ENCODE peak calls at places on chromosomes 3 and 15, in seven cellular contexts. I, R, D, O, U, Q and T are unnamed samples.

GRCh38 chr15:68235022-68235421 is 5.5 kb upstream of the CLN6 start:
- DNase-seq in D (no peak), Q (no peak), I (peak), R (no peak), O (no peak), U (no peak), T (no peak)

GRCh38 chr3:171980578-171981270 is 58.7 kb upstream of the FNDC3B start:
- DNase-seq in O (no peak), R (no peak), D (no peak), I (no peak), Q (no peak), U (no peak), T (no peak)

GRCh38 chr15:80669599-80670273 is 25.4 kb upstream of the ABHD17C start:
- DNase-seq in D (no peak), I (no peak), R (no peak), O (no peak), Q (no peak), U (no peak), T (no peak)

GRCh38 chr3:79872483-79872882 is 104.7 kb upstream of the ROBO1 start:
- DNase-seq in I (no peak), U (no peak), R (no peak), Q (no peak), D (no peak), O (no peak), T (no peak)

GRCh38 chr15:51796777-51797474 is 32.5 kb upstream of the TMOD3 start:
- DNase-seq in Q (no peak), I (no peak), U (no peak), D (no peak), R (no peak), O (peak), T (no peak)

GRCh38 chr3:37526511-37526910 is 335.2 kb upstream of the CTDSPL start:
- DNase-seq in Q (no peak), I (no peak), R (no peak), O (no peak), D (no peak), U (no peak), T (no peak)

GRCh38 chr3:11713171-11713570 is 69.5 kb upstream of the VGLL4 start:
- DNase-seq in Q (no peak), O (no peak), R (no peak), U (no peak), I (no peak), D (no peak), T (no peak)

GRCh38 chr15:77915261-77915960 is 162.1 kb downstream of the TBC1D2B start:
- DNase-seq in Q (no peak), I (no peak), U (no peak), O (no peak), D (no peak), R (no peak), T (no peak)

GRCh38 chr3:126678691-126679317 is 23.9 kb upstream of the TXNRD3 start:
- DNase-seq in O (no peak), D (no peak), U (peak), I (no peak), Q (no peak), R (no peak), T (peak)

GRCh38 chr3:180184806-180185205 is 148.1 kb upstream of the PEX5L start:
- DNase-seq in I (no peak), R (no peak), U (no peak), Q (no peak), D (no peak), O (no peak), T (no peak)

GRCh38 chr3:130081371-130081881 is at the start of gene ALG1L2:
- DNase-seq in R (no peak), O (no peak), U (no peak), D (no peak), I (no peak), Q (no peak), T (no peak)

GRCh38 chr3:134372405-134373277 is 1.6 kb downstream of the AMOTL2 start:
- DNase-seq in U (no peak), O (no peak), D (no peak), Q (no peak), R (no peak), I (no peak), T (no peak)

GRCh38 chr3:59257506-59257905 is 207.7 kb upstream of the CFAP20DC start:
- DNase-seq in U (no peak), R (no peak), D (no peak), O (no peak), I (no peak), Q (no peak), T (no peak)

GRCh38 chr3:63576826-63577225 is 75.6 kb upstream of the SNTN start:
- DNase-seq in Q (no peak), D (no peak), O (no peak), R (no peak), U (no peak), I (no peak), T (no peak)

GRCh38 chr3:78256123-78256522 is 1216.2 kb downstream of the ROBO2 start:
- DNase-seq in O (no peak), R (no peak), I (no peak), U (no peak), Q (no peak), D (no peak), T (no peak)

GRCh38 chr3:141795311-141795710 is 32.1 kb downstream of the GRK7 start:
- DNase-seq in R (no peak), Q (no peak), U (no peak), O (no peak), D (no peak), I (no peak), T (no peak)

GRCh38 chr3:27596334-27596841 is 112.2 kb upstream of the SLC4A7 start:
- DNase-seq in D (no peak), R (peak), I (no peak), Q (no peak), U (no peak), O (no peak), T (no peak)

GRCh38 chr15:100867476-100867875 is 12.2 kb upstream of the ALDH1A3 start:
- DNase-seq in R (no peak), D (no peak), U (no peak), Q (no peak), I (no peak), O (no peak), T (no peak)

GRCh38 chr15:78075490-78076230 is 1.9 kb downstream of the TBC1D2B start:
- DNase-seq in D (no peak), I (no peak), R (no peak), O (peak), Q (no peak), U (no peak), T (no peak)

GRCh38 chr3:165830746-165831145 is 6.5 kb downstream of the BCHE start:
- DNase-seq in D (no peak), U (no peak), O (no peak), I (no peak), Q (no peak), R (no peak), T (no peak)

GRCh38 chr3:195221876-195222617 is 48.9 kb downstream of the XXYLT1 start:
- DNase-seq in R (no peak), O (no peak), I (peak), U (no peak), D (no peak), Q (no peak), T (no peak)

GRCh38 chr15:90177012-90177411 is 24.1 kb upstream of the SEMA4B start:
- DNase-seq in I (no peak), U (no peak), D (no peak), Q (no peak), R (no peak), O (no peak), T (no peak)

GRCh38 chr3:4495294-4496110 is 2.4 kb downstream of the ITPR1 start:
- DNase-seq in D (no peak), Q (no peak), O (no peak), R (no peak), U (no peak), I (no peak), T (no peak)

GRCh38 chr3:54633444-54634121 is 294.3 kb downstream of the LRTM1 start:
- DNase-seq in D (no peak), R (no peak), Q (no peak), U (no peak), I (no peak), O (no peak), T (no peak)

GRCh38 chr15:30992073-30992363 is 590 bp upstream of the MTMR10 start:
- DNase-seq in I (no peak), R (no peak), O (peak), U (no peak), Q (no peak), D (no peak), T (no peak)

GRCh38 chr3:184566441-184567414 is 5.1 kb downstream of the EPHB3 start:
- DNase-seq in R (no peak), D (no peak), I (no peak), U (no peak), Q (no peak), O (no peak), T (no peak)

GRCh38 chr15:101053261-101053660 is 134.1 kb downstream of the LRRK1 start:
- DNase-seq in D (no peak), R (no peak), O (no peak), I (peak), U (no peak), Q (peak), T (no peak)

GRCh38 chr3:100209948-100210776 is 50.6 kb upstream of the TBC1D23 start:
- DNase-seq in O (peak), D (no peak), R (peak), Q (no peak), I (no peak), U (peak), T (no peak)

GRCh38 chr15:73802336-73803105 is 49.4 kb upstream of the INSYN1 start:
- DNase-seq in R (no peak), D (no peak), Q (no peak), I (no peak), O (no peak), U (no peak), T (no peak)

GRCh38 chr3:98966862-98967554 is 65.5 kb upstream of the DCBLD2 start:
- DNase-seq in Q (no peak), O (no peak), R (no peak), U (no peak), D (no peak), I (no peak), T (no peak)

DNA sequence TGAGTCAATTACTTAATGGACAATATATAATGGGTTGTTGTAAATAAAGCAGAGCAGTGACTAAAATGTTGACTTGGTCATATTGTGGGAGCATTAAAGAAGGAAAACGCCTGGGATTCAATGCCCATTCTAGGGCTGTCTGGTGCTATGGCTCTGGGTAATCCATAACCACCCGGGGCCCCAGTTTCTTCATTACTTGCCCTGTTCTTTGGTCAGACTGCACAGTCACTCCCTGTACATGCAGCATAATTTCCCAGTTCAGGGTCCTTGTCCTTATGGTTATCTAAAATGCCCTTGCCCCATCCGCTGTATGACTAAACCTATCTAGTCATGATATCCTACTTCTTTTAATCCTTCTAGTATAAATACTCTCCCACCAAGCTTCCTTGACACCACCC is 27.5 kb upstream of the DENND4A start:
- DNase-seq in D (peak), O (peak), I (no peak), U (no peak), R (no peak), Q (no peak), T (no peak)
- TF ChIP-seq TAF1 in D (no peak), O (no peak), I (no peak), U (no peak), R (no peak), Q (no peak), T (no peak)

DNA sequence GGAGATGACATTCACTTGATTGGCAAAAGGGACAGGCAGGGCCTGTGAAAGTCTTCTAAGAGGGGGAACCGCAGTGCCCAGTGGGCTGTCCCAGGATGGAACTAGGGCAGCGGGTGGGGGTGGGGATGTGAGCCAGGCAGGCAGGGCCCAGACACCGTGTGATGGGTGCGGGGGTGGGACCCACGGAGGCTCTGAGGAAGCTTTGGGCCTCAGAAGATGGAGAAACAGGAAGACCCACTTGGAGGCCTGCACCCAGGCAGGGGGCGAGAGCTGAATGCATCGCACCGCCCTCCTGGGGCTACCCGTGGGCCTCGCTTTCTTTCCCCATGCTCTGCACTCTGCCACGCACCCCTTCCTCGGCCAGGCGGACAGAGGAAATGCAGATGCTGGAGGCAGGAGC is 32.9 kb upstream of the ACAD9 start:
- DNase-seq in R (no peak), D (no peak), I (no peak), U (no peak), Q (no peak), O (no peak), T (no peak)
- TF ChIP-seq POLR2AphosphoS5 in R (no peak), D (no peak), I (no peak), U (no peak), Q (no peak), O (no peak), T (no peak)

DNA sequence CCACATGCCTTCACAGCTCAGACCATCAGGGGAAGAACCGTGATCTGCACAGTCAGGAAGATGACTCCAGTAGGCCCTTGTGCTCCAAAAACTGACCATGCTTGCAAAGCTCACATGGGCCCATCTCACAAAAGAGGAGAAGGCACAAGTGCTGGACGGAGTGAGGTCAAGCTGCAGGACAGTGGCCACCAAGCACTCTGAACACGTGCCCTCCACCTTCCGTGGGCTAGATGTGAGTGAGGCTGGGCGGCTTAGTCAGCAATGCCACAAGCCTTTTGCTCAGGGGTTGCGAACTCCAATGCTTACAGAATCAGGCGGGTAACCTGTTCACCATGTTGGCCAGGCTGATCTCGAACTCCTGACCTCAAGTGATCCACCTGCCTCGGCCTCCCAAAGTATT is 70.9 kb downstream of the SCN5A start:
- DNase-seq in O (no peak), U (no peak), Q (no peak), D (no peak), R (no peak), I (peak), T (no peak)
- TF ChIP-seq TAF1 in O (no peak), U (no peak), Q (no peak), D (no peak), R (no peak), I (no peak), T (no peak)

GRCh38 chr3:64648927-64649906 is 38.6 kb downstream of the ADAMTS9 start:
- DNase-seq in U (no peak), R (no peak), D (no peak), O (no peak), Q (peak), I (no peak), T (no peak)
- TF ChIP-seq POLR2AphosphoS5 in U (no peak), R (no peak), D (no peak), O (no peak), Q (no peak), I (no peak), T (no peak)

DNA sequence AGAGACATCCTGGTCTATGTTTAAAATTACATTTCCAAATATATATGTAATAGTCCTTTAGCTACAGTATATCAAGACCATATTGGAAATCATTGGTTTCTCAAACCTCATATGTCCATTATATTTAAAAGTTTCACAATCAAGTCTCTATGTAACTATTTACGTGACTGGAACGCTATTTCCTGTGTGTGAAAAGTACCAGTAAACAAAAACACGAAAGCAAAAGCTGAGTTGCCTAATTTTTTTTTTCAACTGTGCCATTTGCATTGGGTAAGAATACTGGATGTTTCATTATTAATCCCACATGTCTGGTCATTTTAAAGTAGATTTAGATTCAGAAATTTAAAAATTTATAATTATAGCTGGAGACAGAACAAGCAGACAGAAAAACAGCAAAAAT is 381.4 kb downstream of the TBC1D5 start:
- DNase-seq in O (no peak), I (no peak), U (no peak), Q (no peak), D (no peak), R (no peak), T (no peak)
- TF ChIP-seq TAF1 in O (no peak), I (no peak), U (no peak), Q (no peak), D (no peak), R (no peak), T (no peak)

DNA sequence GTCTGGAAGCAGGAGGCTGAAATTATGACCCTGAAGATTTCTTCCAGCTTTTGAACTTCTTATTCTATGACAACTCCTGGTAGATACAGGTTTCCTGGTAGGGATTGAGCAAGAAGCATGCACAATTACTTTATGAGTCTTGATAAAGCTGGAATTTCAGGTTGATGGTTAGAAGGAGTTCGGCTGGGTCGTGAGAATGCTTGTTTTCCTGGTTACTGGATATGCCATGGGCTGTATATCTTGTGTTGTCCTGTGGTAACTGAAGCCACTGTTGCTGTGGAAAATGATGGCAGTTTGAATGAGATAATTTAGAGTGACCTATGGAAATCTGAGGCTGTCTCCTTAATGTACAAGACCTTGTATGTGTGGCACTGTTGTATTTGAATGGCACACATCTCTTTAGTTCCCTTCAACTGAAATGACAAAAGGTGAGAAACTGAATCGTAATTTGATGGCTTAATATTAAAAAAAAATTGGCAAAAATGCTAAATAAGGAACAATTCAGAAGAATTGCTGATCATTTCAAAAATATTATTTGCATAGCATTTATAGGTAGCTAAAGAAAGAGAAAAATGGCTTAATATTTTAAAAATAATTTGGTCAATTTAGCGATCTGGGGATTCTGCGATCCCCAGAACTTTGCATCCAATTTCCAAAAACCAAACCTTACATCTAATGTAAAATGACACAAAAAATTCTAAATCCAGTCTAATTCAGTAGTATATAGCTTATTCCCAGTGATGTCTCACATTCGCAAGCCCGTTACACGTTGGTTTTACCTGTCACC is 1.1 kb upstream of the UBE2E1 start:
- DNase-seq in D (no peak), Q (no peak), U (no peak), R (no peak), O (no peak), I (no peak), T (no peak)
- TF ChIP-seq POLR2AphosphoS5 in D (no peak), Q (no peak), U (no peak), R (no peak), O (no peak), I (no peak), T (no peak)

DNA sequence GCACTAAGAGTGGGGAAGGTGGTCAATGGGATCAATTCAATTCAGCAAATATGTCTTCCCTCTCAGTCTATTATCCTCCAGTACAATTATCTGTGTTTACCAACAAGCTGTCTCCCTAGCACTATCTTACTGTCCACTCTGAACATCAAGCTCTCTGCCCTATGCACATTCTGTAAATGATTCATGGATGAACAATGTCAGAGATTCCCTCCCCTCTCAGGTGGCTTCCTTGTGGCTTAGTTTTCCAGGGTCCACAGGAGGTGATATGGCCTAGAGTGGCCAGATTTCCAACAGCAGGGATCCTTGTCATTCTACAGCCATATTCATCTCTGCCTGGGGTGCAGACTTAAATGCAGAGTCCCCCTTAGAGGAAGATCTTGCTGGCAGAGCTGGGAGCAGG is 225.1 kb downstream of the UACA start:
- DNase-seq in I (no peak), D (no peak), Q (no peak), R (no peak), U (no peak), O (peak), T (no peak)
- TF ChIP-seq TAF1 in I (no peak), D (no peak), Q (no peak), R (no peak), U (no peak), O (no peak), T (no peak)

GRCh38 chr3:73815966-73816365 is 191.2 kb upstream of the PDZRN3 start:
- DNase-seq in D (no peak), I (no peak), Q (no peak), R (no peak), U (no peak), O (no peak), T (no peak)

GRCh38 chr3:73813978-73814292 is 189.2 kb upstream of the PDZRN3 start:
- DNase-seq in D (no peak), Q (no peak), O (no peak), I (no peak), R (no peak), U (no peak), T (no peak)

GRCh38 chr3:73808862-73809509 is 184.2 kb upstream of the PDZRN3 start:
- DNase-seq in Q (no peak), R (no peak), I (no peak), D (no peak), U (no peak), O (no peak), T (no peak)

GRCh38 chr3:73812054-73812453 is 187.3 kb upstream of the PDZRN3 start:
- DNase-seq in I (no peak), U (no peak), R (no peak), D (no peak), Q (no peak), O (no peak), T (no peak)

GRCh38 chr3:73813291-73813977 is 188.7 kb upstream of the PDZRN3 start:
- DNase-seq in I (no peak), Q (peak), R (no peak), D (no peak), O (no peak), U (no peak), T (no peak)
- TF ChIP-seq POLR2AphosphoS5 in I (no peak), Q (no peak), R (no peak), D (no peak), O (no peak), U (no peak), T (no peak)